ENCODE peak calls at places on chromosomes 16 and 17, in six cellular contexts. V is body of pancreas, G is HCT116, A is Peyer's patch, U is heart right ventricle, O is hepatocyte. Q is an unnamed sample.

GRCh38 chr16:3645504-3646347 is 8.8 kb upstream of the DNASE1 start:
- DNase-seq in O (peak; percentile 73), A (peak; percentile 67), G (no peak), V (no peak), U (no peak), Q (no peak)

GRCh38 chr17:2438823-2439222 is 38.0 kb upstream of the MNT start:
- DNase-seq in G (no peak), V (no peak), A (no peak), U (no peak), O (no peak), Q (no peak)

GRCh38 chr17:49814781-49815496 is 26.5 kb downstream of the KAT7 start:
- DNase-seq in A (no peak), U (no peak), O (no peak), V (no peak), G (no peak), Q (no peak)

GRCh38 chr17:78645421-78646295 is 68.5 kb upstream of the DNAH17 start:
- DNase-seq in G (no peak), O (no peak), V (peak; percentile 26), A (peak; percentile 90), U (peak; percentile 89), Q (peak; percentile 78)

GRCh38 chr17:2264023-2264860 is 39.3 kb downstream of the SMG6 start:
- DNase-seq in V (no peak), G (no peak), O (peak; percentile 24), U (no peak), A (peak; percentile 39), Q (no peak)

GRCh38 chr17:77735341-77736206 is 222.9 kb upstream of the TNRC6C start:
- DNase-seq in U (peak; percentile 78), V (no peak), A (peak; percentile 30), O (peak; percentile 72), G (no peak), Q (peak; percentile 76)

GRCh38 chr17:17484451-17484899 is 7.7 kb downstream of the MED9 start:
- DNase-seq in U (no peak), G (no peak), O (no peak), A (no peak), V (no peak), Q (no peak)

GRCh38 chr16:1786242-1787055 is 3.7 kb downstream of the NUBP2 start:
- DNase-seq in V (peak; percentile 18), O (peak; percentile 5), U (no peak), A (no peak), G (no peak), Q (no peak)

GRCh38 chr16:56042416-56042815 is 148.9 kb upstream of the GNAO1 start:
- DNase-seq in U (no peak), A (no peak), V (no peak), O (no peak), G (no peak), Q (no peak)

GRCh38 chr16:50267651-50268050 is 1.3 kb downstream of the ADCY7 start:
- DNase-seq in A (peak; percentile 52), V (no peak), U (no peak), O (no peak), G (no peak), Q (no peak)

GRCh38 chr17:6092182-6092922 is 22.2 kb downstream of the WSCD1 start:
- DNase-seq in V (no peak), A (no peak), G (no peak), O (no peak), U (no peak), Q (no peak)

GRCh38 chr17:8791910-8792270 is 7.3 kb downstream of the MFSD6L start:
- DNase-seq in G (peak; percentile 19), O (no peak), U (no peak), V (no peak), A (no peak), Q (no peak)

GRCh38 chr17:57861737-57862409 is 12.0 kb upstream of the MRPS23 start:
- DNase-seq in O (peak; percentile 62), U (peak; percentile 59), G (no peak), V (peak; percentile 54), A (peak; percentile 75), Q (peak; percentile 66)

GRCh38 chr17:38925263-38925995 is at the start of gene LASP1NB:
- DNase-seq in U (peak; percentile 81), A (peak; percentile 49), O (no peak), G (no peak), V (no peak), Q (no peak)

GRCh38 chr16:84331998-84332780 is 36.1 kb upstream of the ATP2C2 start:
- DNase-seq in V (no peak), U (no peak), G (no peak), A (no peak), O (no peak), Q (no peak)

GRCh38 chr17:50183439-50184001 is 17.7 kb downstream of the SGCA start:
- DNase-seq in V (no peak), A (no peak), O (no peak), U (no peak), G (no peak), Q (no peak)

GRCh38 chr16:70577256-70577698 is 53.7 kb downstream of the SF3B3 start:
- DNase-seq in U (no peak), G (peak; percentile 8), A (no peak), O (no peak), V (no peak), Q (no peak)

GRCh38 chr17:32591428-32591827 is 104.6 kb downstream of the CDK5R1 start:
- DNase-seq in G (no peak), O (no peak), V (no peak), U (no peak), A (no peak), Q (no peak)

GRCh38 chr16:89561195-89562026 is 929 bp downstream of the RPL13 start:
- DNase-seq in O (no peak), V (no peak), A (no peak), U (no peak), G (no peak), Q (no peak)

GRCh38 chr16:10743610-10744369 is at the start of gene NUBP1:
- DNase-seq in O (peak; percentile 99), A (peak; percentile 100), U (peak; percentile 100), G (peak; percentile 97), V (peak; percentile 100), Q (peak; percentile 100)

GRCh38 chr16:6132121-6132520 is 1034.5 kb upstream of the EEF2KMT start:
- DNase-seq in O (no peak), A (no peak), U (no peak), V (no peak), G (no peak), Q (no peak)

GRCh38 chr17:164536-165235 is 16.8 kb downstream of the DOC2B start:
- DNase-seq in U (peak; percentile 46), A (peak; percentile 61), O (peak; percentile 80), G (no peak), V (peak; percentile 46), Q (no peak)

DNA sequence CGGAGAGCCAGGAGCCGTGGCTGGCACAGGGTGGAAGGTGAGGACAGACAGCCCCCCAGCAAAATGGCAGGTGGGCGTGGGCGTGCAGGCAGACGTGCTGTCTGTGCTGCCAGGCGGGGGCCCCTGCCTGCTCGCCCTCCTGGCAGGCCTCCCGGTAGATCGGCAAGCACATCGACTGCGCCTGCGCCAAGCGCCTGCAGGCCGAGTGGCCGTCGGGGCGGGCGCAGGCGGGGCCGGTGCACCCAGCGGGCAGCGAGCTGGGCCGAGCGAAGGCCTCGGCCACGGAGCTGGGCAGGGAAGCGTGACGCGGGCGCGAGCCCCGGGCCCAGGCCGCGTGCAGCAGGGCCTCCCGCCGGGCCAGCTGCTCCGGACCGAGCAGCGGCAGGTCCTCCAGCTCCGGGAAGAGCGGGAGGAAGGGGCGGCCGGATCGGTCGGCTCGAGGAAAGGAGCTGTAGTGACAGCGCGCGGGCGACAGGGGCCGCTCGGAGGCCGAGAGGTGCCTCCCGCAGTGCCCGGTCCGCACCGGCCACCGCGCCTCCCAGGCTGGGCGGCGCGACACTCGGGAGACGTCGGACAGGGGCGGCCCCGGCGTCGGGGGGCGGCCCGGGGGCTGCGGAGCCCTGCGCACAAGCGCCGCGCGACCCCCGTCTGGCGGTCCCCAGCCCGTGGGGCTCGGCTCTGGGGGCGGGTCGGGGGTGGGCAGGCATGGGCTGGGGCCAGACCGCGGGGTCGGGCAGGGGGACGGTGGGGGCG is 16.9 kb downstream of the GRIN2C start:
- DNase-seq in A (peak; percentile 74), O (peak; percentile 87), G (peak; percentile 56), V (peak; percentile 69), U (peak; percentile 62), Q (peak; percentile 64)
- H3K4me3 ChIP-seq in A (peak overlapping the region; percentile 66), O (no peak overlapping the region), G (peak overlapping the region; percentile 59), V (no peak overlapping the region), U (no peak overlapping the region), Q (no peak overlapping the region)

GRCh38 chr17:72280881-72281280 is 160.1 kb downstream of the SOX9 start:
- DNase-seq in V (no peak), U (no peak), O (no peak), G (no peak), A (no peak), Q (no peak)

GRCh38 chr17:72284806-72285205 is 164.0 kb downstream of the SOX9 start:
- DNase-seq in U (no peak), V (no peak), A (no peak), O (no peak), G (no peak), Q (no peak)

GRCh38 chr17:72287586-72287985 is 166.8 kb downstream of the SOX9 start:
- DNase-seq in U (no peak), V (peak; percentile 24), A (no peak), O (no peak), G (no peak), Q (peak; percentile 32)

DNA sequence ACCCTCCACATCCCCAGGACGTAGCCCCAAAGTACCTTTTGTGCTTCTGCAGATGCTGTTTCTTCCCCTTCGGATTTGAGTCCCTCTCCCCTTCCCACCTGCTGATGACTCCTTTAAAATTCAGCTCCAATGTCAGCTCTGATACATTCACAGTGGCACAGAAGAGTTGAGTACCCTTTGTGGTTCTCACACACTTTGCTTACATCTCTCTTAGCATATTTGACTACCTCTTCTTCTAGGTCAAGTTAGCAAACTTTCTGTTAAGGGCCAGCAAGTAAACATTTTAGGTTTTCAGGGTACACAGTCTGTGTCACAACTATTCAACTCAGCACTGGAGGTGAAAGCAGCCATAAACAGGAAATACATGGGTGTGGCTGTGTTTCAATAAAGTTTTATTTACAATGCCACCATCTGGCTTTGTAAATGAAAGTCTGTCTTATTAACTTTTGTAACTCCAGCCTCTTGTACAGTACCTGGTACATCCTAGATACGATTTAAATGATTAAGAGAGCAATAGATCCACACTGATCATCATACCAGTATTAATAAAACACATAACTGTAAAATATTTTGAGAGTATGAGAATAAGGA is 161.7 kb downstream of the SOX9 start:
- DNase-seq in G (no peak), V (no peak), A (no peak), O (no peak), U (no peak), Q (no peak)
- H3K27ac ChIP-seq in G (no peak overlapping the region), V (no peak overlapping the region), A (no peak overlapping the region), O (no peak overlapping the region), U (no peak overlapping the region), Q (no peak overlapping the region)

DNA sequence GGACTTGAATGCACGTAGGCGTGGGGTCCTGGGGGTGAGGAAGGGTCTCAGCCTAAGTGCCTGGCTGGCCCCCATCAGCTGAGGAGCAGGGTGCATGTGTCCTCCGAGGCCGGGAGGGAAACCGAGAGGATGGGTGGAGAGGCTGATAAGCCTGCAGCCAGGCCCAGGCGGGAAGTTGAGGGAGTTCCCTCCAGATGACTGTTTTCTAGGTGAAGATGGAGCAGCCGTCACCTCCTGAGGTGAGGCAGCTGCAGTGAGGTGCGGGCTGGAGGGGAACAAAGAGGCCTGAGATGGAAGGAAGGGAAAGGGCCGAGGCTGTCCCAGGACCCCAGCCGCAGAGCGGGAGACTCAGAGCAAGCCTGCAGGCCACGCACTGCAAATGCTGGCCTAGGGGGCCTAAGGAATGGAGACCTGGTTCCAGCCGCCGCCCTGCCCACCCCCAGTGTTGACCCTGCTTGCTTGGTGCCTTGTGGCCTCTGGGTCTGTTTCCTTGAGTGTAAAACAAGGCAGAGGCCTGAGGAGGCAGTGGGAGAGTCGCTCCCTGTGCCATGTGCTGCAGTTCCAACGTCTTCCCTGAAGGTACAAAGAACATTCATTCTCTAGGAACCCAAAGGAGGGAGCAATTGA is 3.0 kb downstream of the PECAM1 start:
- DNase-seq in G (no peak), V (no peak), U (peak; percentile 37), A (peak; percentile 35), O (no peak), Q (no peak)
- H3K4me3 ChIP-seq in G (no peak overlapping the region), V (no peak overlapping the region), U (peak overlapping the region; percentile 20), A (peak overlapping the region; percentile 13), O (no peak overlapping the region), Q (peak overlapping the region; percentile 72)

GRCh38 chr16:23064642-23065041 is 84.6 kb downstream of the USP31 start:
- DNase-seq in G (no peak), V (no peak), O (no peak), U (peak; percentile 34), A (no peak), Q (no peak)
- H3K27ac ChIP-seq in G (no peak overlapping the region), V (no peak overlapping the region), O (no peak overlapping the region), U (peak overlapping the region; percentile 18), A (no peak overlapping the region), Q (no peak overlapping the region)